ENCODE peak calls at places on chromosomes 2 and 18, in eight cellular contexts. K, Y, V, M, L, U, B and H are unnamed samples.

GRCh38 chr2:159525012-159525411 is 91.3 kb downstream of the BAZ2B start:
- DNase-seq in K (no peak), Y (no peak), V (no peak), M (no peak), L (no peak), U (no peak), B (no peak), H (no peak)

GRCh38 chr2:99602475-99602874 is 112.7 kb upstream of the REV1 start:
- DNase-seq in K (no peak), Y (no peak), V (peak), M (no peak), L (no peak), U (no peak), B (no peak), H (no peak)

GRCh38 chr2:27891063-27891819 is 712 bp downstream of the BABAM2 start:
- DNase-seq in K (peak), Y (peak), V (peak), M (peak), L (peak), U (peak), B (peak), H (peak)

GRCh38 chr2:8624855-8625398 is 56.9 kb upstream of the ID2 start:
- DNase-seq in K (no peak), Y (no peak), V (no peak), M (peak), L (no peak), U (no peak), B (no peak), H (no peak)

GRCh38 chr18:54558609-54559585 is 32.1 kb upstream of the DYNAP start:
- DNase-seq in K (peak), Y (no peak), V (peak), M (peak), L (no peak), U (peak), B (no peak), H (no peak)

GRCh38 chr18:22509423-22509822 is 91.7 kb upstream of the CTAGE1 start:
- DNase-seq in K (no peak), Y (no peak), V (no peak), M (no peak), L (no peak), U (no peak), B (no peak), H (no peak)

GRCh38 chr2:119109823-119110222 is 48.7 kb downstream of the C1QL2 start:
- DNase-seq in K (no peak), Y (no peak), V (no peak), M (no peak), L (no peak), U (peak), B (no peak), H (no peak)

GRCh38 chr18:57438669-57439616 is 3.8 kb downstream of the ONECUT2 start:
- DNase-seq in K (no peak), Y (peak), V (no peak), M (peak), L (no peak), U (no peak), B (no peak), H (no peak)

GRCh38 chr2:36777272-36777671 is 80.8 kb downstream of the VIT start:
- DNase-seq in K (no peak), Y (no peak), V (no peak), M (no peak), L (no peak), U (no peak), B (no peak), H (no peak)

GRCh38 chr2:179825494-179825893 is 35.9 kb downstream of the ZNF385B start:
- DNase-seq in K (no peak), Y (no peak), V (peak), M (peak), L (no peak), U (no peak), B (no peak), H (no peak)

GRCh38 chr2:99187011-99187410 is 6.0 kb downstream of the MRPL30 start:
- DNase-seq in K (no peak), Y (no peak), V (no peak), M (no peak), L (no peak), U (no peak), B (no peak), H (no peak)

GRCh38 chr2:239873656-239874635 is 151.2 kb downstream of the NDUFA10 start:
- DNase-seq in K (no peak), Y (no peak), V (no peak), M (no peak), L (no peak), U (no peak), B (no peak), H (no peak)

GRCh38 chr2:54396107-54396506 is 60.0 kb upstream of the SPTBN1 start:
- DNase-seq in K (no peak), Y (no peak), V (peak), M (no peak), L (no peak), U (peak), B (no peak), H (no peak)

GRCh38 chr2:164205347-164205746 is 415.9 kb downstream of the GRB14 start:
- DNase-seq in K (no peak), Y (no peak), V (peak), M (peak), L (no peak), U (no peak), B (no peak), H (no peak)

GRCh38 chr2:232982926-232983668 is 30.0 kb downstream of the NGEF start:
- DNase-seq in K (no peak), Y (peak), V (no peak), M (no peak), L (no peak), U (no peak), B (no peak), H (no peak)

GRCh38 chr18:42086288-42086687 is 131.3 kb downstream of the PIK3C3 start:
- DNase-seq in K (no peak), Y (no peak), V (no peak), M (no peak), L (no peak), U (no peak), B (no peak), H (no peak)

GRCh38 chr2:21694536-21694935 is 570.8 kb downstream of the TDRD15 start:
- DNase-seq in K (no peak), Y (no peak), V (no peak), M (no peak), L (no peak), U (no peak), B (no peak), H (no peak)

GRCh38 chr2:191319181-191319580 is 74.0 kb downstream of the MYO1B start:
- DNase-seq in K (no peak), Y (no peak), V (peak), M (peak), L (no peak), U (peak), B (no peak), H (no peak)

GRCh38 chr2:29115797-29116781 is 874 bp downstream of the CLIP4 start:
- DNase-seq in K (peak), Y (peak), V (peak), M (peak), L (peak), U (peak), B (peak), H (peak)

GRCh38 chr2:106267997-106268396 is 73.9 kb upstream of the UXS1 start:
- DNase-seq in K (no peak), Y (no peak), V (no peak), M (no peak), L (no peak), U (no peak), B (no peak), H (peak)

GRCh38 chr18:45357681-45358470 is 257.4 kb upstream of the SLC14A2 start:
- DNase-seq in K (no peak), Y (no peak), V (peak), M (no peak), L (no peak), U (no peak), B (no peak), H (no peak)

GRCh38 chr2:6865346-6866238 is at the start of gene CMPK2:
- DNase-seq in K (peak), Y (peak), V (peak), M (peak), L (peak), U (peak), B (peak), H (peak)

GRCh38 chr2:230254152-230254881 is 28.8 kb downstream of the SP140 start:
- DNase-seq in K (no peak), Y (no peak), V (no peak), M (no peak), L (no peak), U (no peak), B (no peak), H (no peak)

GRCh38 chr2:239292531-239292930 is 108.3 kb downstream of the HDAC4 start:
- DNase-seq in K (no peak), Y (no peak), V (no peak), M (no peak), L (no peak), U (no peak), B (no peak), H (no peak)

GRCh38 chr2:170928036-170928823 is 823 bp upstream of the GORASP2 start:
- DNase-seq in K (peak), Y (peak), V (peak), M (peak), L (no peak), U (peak), B (no peak), H (no peak)

GRCh38 chr18:26460449-26461091 is 87.8 kb downstream of the KCTD1 start:
- DNase-seq in K (peak), Y (no peak), V (no peak), M (peak), L (peak), U (peak), B (no peak), H (no peak)

GRCh38 chr2:231679906-231680283 is 28.4 kb upstream of the PTMA start:
- DNase-seq in K (no peak), Y (peak), V (no peak), M (no peak), L (no peak), U (no peak), B (no peak), H (no peak)

GRCh38 chr2:145161656-145162055 is 641.7 kb upstream of the ZEB2 start:
- DNase-seq in K (no peak), Y (no peak), V (no peak), M (no peak), L (no peak), U (no peak), B (no peak), H (no peak)

GRCh38 chr2:27369471-27370025 is 590 bp downstream of the EIF2B4 start:
- DNase-seq in K (peak), Y (peak), V (peak), M (no peak), L (peak), U (peak), B (no peak), H (no peak)